ENCODE peak calls at places on chromosomes 7 and 10, in five cellular contexts. N is GM12878, L is IMR-90, H is K562, G is SK-N-SH. J is an unnamed sample.

GRCh38 chr7:55100172-55100961 is 81.5 kb downstream of the EGFR start:
- DNase-seq in N (no peak), L (peak), H (no peak), G (no peak), J (no peak)

GRCh38 chr7:27921081-27921836 is 181.3 kb downstream of the TAX1BP1 start:
- DNase-seq in N (peak), L (peak), H (peak), G (peak), J (peak)

GRCh38 chr7:64183126-64183742 is 23.8 kb upstream of the ZNF735 start:
- DNase-seq in N (no peak), L (no peak), H (peak), G (peak), J (no peak)

GRCh38 chr7:108014200-108014599 is 11.2 kb upstream of the LAMB1 start:
- DNase-seq in N (no peak), L (peak), H (no peak), G (no peak), J (no peak)

GRCh38 chr10:100355069-100355468 is 8.0 kb downstream of the SCD start:
- DNase-seq in N (no peak), L (no peak), H (no peak), G (no peak), J (no peak)

GRCh38 chr10:9209105-9209798 is 1154.8 kb downstream of the GATA3 start:
- DNase-seq in N (peak), L (peak), H (peak), G (peak), J (peak)

GRCh38 chr10:52314007-52314821 is at the start of gene DKK1:
- DNase-seq in N (no peak), L (peak), H (no peak), G (peak), J (peak)

GRCh38 chr10:69119896-69120295 is 4.1 kb upstream of the VPS26A start:
- DNase-seq in N (no peak), L (no peak), H (no peak), G (no peak), J (no peak)

GRCh38 chr7:95772771-95773581 is 622 bp downstream of the DYNC1I1 start:
- DNase-seq in N (no peak), L (no peak), H (no peak), G (no peak), J (no peak)

GRCh38 chr7:25720427-25720826 is 431.6 kb upstream of the NFE2L3 start:
- DNase-seq in N (no peak), L (peak), H (peak), G (peak), J (no peak)

GRCh38 chr10:101558671-101559595 is 29.1 kb downstream of the POLL start:
- DNase-seq in N (no peak), L (no peak), H (no peak), G (peak), J (no peak)

GRCh38 chr7:96120856-96121255 is 201.0 kb downstream of the SLC25A13 start:
- DNase-seq in N (no peak), L (no peak), H (no peak), G (peak), J (no peak)

GRCh38 chr10:93515071-93515962 is 18.9 kb downstream of the CEP55 start:
- DNase-seq in N (no peak), L (no peak), H (no peak), G (no peak), J (no peak)

GRCh38 chr7:158563911-158564647 is 23.5 kb downstream of the PTPRN2 start:
- DNase-seq in N (no peak), L (no peak), H (no peak), G (no peak), J (no peak)

GRCh38 chr10:79239930-79240713 is 107.1 kb upstream of the PPIF start:
- DNase-seq in N (no peak), L (no peak), H (peak), G (peak), J (no peak)

GRCh38 chr7:20170626-20171025 is 46.6 kb downstream of the MACC1 start:
- DNase-seq in N (no peak), L (peak), H (no peak), G (no peak), J (no peak)

GRCh38 chr7:115024276-115024675 is 102.4 kb downstream of the MDFIC start:
- DNase-seq in N (no peak), L (no peak), H (no peak), G (no peak), J (no peak)

GRCh38 chr10:124688889-124689670 is 55.1 kb downstream of the FAM53B start:
- DNase-seq in N (peak), L (no peak), H (peak), G (no peak), J (no peak)

GRCh38 chr7:129557686-129558481 is 53.6 kb upstream of the NRF1 start:
- DNase-seq in N (no peak), L (no peak), H (no peak), G (no peak), J (no peak)

GRCh38 chr7:129561677-129562424 is 49.7 kb upstream of the NRF1 start:
- DNase-seq in N (no peak), L (no peak), H (no peak), G (no peak), J (no peak)

GRCh38 chr7:129559564-129559963 is 52.0 kb upstream of the NRF1 start:
- DNase-seq in N (no peak), L (no peak), H (peak), G (no peak), J (no peak)

GRCh38 chr7:129556607-129557120 is 54.3 kb downstream of the SMKR1 start:
- DNase-seq in N (no peak), L (no peak), H (no peak), G (no peak), J (peak)

GRCh38 chr7:129560831-129561230 is 50.7 kb upstream of the NRF1 start:
- DNase-seq in N (no peak), L (peak), H (no peak), G (no peak), J (no peak)
- TF ChIP-seq MXI1 in N (no peak), L (no peak), H (no peak), G (no peak), J (no peak)

DNA sequence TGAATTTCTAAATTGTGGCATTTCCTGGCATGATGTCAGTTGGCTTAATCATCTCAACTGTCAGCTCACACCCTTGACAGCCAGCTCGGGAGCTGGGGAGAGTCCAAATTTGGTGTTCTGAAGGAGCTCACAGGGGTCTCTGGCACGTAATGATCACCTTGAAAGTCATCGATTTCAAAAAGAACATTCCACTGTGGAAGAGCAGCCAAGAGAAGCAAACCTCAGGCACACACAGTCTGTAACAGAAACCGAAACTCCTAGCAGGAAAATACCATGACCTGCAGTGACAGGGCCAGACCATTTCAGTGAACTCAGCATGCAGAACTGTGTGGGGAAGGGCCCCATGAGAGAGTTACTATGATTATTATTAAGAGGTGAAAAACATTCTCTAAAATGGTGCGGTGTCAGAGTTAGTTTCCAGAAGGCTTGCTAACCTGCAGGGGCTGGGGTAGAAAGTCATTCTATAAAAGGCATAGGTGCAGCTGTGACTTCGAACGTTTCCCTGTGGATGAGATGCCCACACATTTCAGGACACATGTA is 26.4 kb upstream of the KLF6 start:
- DNase-seq in N (peak), L (peak), H (no peak), G (no peak), J (no peak)
- TF ChIP-seq MXI1 in N (no peak), L (peak), H (no peak), G (no peak), J (no peak)

GRCh38 chr7:35846816-35847412 is 46.1 kb downstream of the SEPTIN7 start:
- DNase-seq in N (no peak), L (no peak), H (no peak), G (no peak), J (no peak)

GRCh38 chr7:35849158-35849831 is 48.4 kb downstream of the SEPTIN7 start:
- DNase-seq in N (no peak), L (peak), H (no peak), G (no peak), J (no peak)

GRCh38 chr7:35854311-35854710 is 53.5 kb downstream of the SEPTIN7 start:
- DNase-seq in N (no peak), L (no peak), H (no peak), G (no peak), J (no peak)

GRCh38 chr7:35849954-35850353 is 49.1 kb downstream of the SEPTIN7 start:
- DNase-seq in N (no peak), L (no peak), H (no peak), G (no peak), J (no peak)

DNA sequence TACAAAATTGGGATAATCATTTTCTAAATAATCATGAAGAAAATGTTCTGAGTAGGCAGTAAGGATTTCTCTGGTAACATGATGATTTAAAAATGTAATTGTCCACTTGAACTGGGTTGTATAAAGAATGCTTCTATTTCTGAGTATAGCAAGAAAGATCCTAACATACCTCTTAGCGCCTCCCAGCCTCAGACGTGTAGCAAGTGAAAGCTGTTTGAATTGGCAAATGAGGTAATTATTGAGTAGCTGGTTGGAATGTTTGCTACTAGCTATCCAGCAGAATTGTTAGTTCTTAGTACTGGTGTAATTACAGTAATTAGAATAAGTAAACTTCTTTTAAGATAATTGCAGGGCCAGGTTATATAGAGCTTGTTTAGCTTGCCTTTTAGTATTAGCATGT is 47.9 kb downstream of the SEPTIN7 start:
- DNase-seq in N (no peak), L (no peak), H (no peak), G (no peak), J (no peak)
- TF ChIP-seq MXI1 in N (no peak), L (no peak), H (no peak), G (no peak), J (no peak)

DNA sequence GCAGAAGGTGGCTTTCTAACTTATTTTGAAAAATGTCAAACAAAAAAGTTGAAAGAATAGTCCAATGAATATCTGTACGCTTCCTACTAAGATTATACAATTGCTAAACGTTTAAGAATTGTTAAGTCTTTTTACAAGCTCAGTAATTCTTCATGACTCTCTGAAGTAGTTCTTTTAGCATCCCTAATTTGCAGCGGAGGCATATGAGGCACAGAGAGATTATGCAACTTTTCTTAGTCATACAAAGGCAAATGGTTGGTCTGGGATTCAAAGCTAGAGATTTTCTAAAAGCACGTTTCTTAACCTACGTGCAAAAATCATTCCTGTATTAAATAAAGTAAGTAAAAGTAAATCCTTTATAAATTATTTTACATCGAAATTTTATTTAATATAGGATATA is 254.2 kb downstream of the MAGI2 start:
- DNase-seq in N (no peak), L (peak), H (no peak), G (no peak), J (no peak)
- TF ChIP-seq MXI1 in N (no peak), L (no peak), H (no peak), G (no peak), J (no peak)

GRCh38 chr10:74859546-74859945 is 33.1 kb downstream of the KAT6B start:
- DNase-seq in N (no peak), L (no peak), H (no peak), G (no peak), J (no peak)
- TF ChIP-seq MXI1 in N (no peak), L (no peak), H (no peak), G (no peak), J (no peak)

GRCh38 chr7:137342751-137343482 is 616 bp downstream of the PTN start:
- DNase-seq in N (no peak), L (peak), H (no peak), G (no peak), J (no peak)
- TF ChIP-seq MXI1 in N (no peak), L (no peak), H (no peak), G (no peak), J (no peak)

GRCh38 chr10:130222381-130222780 is 86.2 kb downstream of the GLRX3 start:
- DNase-seq in N (no peak), L (no peak), H (no peak), G (no peak), J (no peak)

GRCh38 chr10:130218936-130219335 is 82.7 kb downstream of the GLRX3 start:
- DNase-seq in N (no peak), L (no peak), H (no peak), G (no peak), J (no peak)

GRCh38 chr10:130220251-130221185 is 84.3 kb downstream of the GLRX3 start:
- DNase-seq in N (no peak), L (no peak), H (no peak), G (no peak), J (no peak)

GRCh38 chr10:130218181-130218641 is 82.0 kb downstream of the GLRX3 start:
- DNase-seq in N (no peak), L (no peak), H (no peak), G (no peak), J (no peak)

DNA sequence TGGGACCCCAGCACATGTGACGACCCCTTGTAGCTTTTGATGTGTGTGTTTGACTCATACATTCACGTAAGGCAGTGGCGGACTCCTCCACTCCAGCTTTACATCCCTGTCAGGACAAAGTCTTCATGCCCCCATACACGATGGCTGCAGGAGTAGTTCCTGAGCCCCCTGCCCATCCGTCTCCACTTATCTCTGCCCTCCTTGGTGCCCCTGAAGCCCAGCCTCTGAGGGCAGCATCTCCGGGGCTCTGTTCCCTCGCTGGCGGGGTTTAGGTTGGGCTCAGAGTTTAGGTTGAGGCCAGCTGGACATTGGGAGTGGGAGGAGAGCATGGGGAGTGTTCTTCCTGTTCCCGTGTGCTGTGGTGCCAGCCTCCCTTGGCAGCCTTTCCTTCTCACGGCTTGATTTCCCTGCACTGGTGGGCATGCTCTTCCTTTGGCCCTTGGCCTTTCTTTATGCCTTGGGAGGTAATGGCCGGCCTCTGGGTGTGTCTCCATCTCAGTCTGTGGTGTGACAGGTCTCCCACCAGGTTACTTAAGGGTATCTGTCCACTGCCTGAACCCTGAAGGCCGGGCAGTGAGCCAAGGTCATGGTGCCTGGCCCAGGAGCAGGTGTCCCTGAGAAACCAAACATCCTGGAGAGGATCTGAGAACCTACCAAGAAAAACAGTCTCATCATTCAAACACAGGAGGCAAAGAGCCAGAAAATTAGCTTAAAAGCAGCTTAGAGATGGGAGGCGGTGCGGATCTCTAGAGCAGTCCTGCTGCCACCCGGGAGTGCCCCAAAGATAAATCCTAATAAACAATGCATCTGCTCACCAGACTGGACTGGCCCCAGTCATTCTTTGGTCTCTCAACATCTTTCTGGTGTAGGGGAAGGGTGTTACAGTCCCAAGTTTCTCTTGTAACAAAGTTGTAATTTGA is 85.5 kb downstream of the GLRX3 start:
- DNase-seq in N (no peak), L (no peak), H (no peak), G (no peak), J (no peak)
- TF ChIP-seq MXI1 in N (no peak), L (no peak), H (no peak), G (no peak), J (no peak)

GRCh38 chr7:142353147-142354058 is 95.5 kb upstream of the PRSS58 start:
- DNase-seq in N (no peak), L (no peak), H (no peak), G (no peak), J (no peak)

GRCh38 chr7:142357953-142358520 is 100.2 kb upstream of the PRSS58 start:
- DNase-seq in N (peak), L (peak), H (peak), G (peak), J (peak)

GRCh38 chr7:142356166-142356565 is 98.3 kb upstream of the PRSS58 start:
- DNase-seq in N (no peak), L (no peak), H (no peak), G (no peak), J (no peak)

GRCh38 chr7:142352543-142352942 is 94.7 kb upstream of the PRSS58 start:
- DNase-seq in N (no peak), L (peak), H (no peak), G (no peak), J (no peak)

GRCh38 chr7:142355328-142355727 is 97.5 kb upstream of the PRSS58 start:
- DNase-seq in N (no peak), L (peak), H (no peak), G (no peak), J (no peak)
- TF ChIP-seq MXI1 in N (no peak), L (no peak), H (no peak), G (no peak), J (no peak)

J was measured in HepG2.